ENCODE peak calls at places on chromosomes 12 and 14, in ten cellular contexts. One of them, this sample, is unnamed.

GRCh38 chr12:53338916-53339315 is 2.8 kb upstream of the SP7 start:
- DNase-seq in ovary: no peak
- DNase-seq in IMR-90: no peak
- DNase-seq in GM12865: no peak
- DNase-seq in A549: no peak
- DNase-seq in AG04450: no peak
- DNase-seq in CD8-positive, alpha-beta T cell: no peak
- DNase-seq in heart right ventricle: no peak
- DNase-seq in psoas muscle: peak
- DNase-seq in adrenal gland: no peak
- DNase-seq in this sample: no peak

GRCh38 chr12:69966409-69966808 is 141.4 kb downstream of the MYRFL start:
- DNase-seq in ovary: no peak
- DNase-seq in IMR-90: peak
- DNase-seq in GM12865: no peak
- DNase-seq in A549: peak
- DNase-seq in AG04450: no peak
- DNase-seq in CD8-positive, alpha-beta T cell: no peak
- DNase-seq in heart right ventricle: peak
- DNase-seq in psoas muscle: peak
- DNase-seq in adrenal gland: peak
- DNase-seq in this sample: peak

GRCh38 chr12:2291182-2291832 is 238.5 kb downstream of the CACNA1C start:
- DNase-seq in ovary: no peak
- DNase-seq in IMR-90: no peak
- DNase-seq in GM12865: peak
- DNase-seq in A549: peak
- DNase-seq in AG04450: no peak
- DNase-seq in CD8-positive, alpha-beta T cell: peak
- DNase-seq in heart right ventricle: no peak
- DNase-seq in psoas muscle: no peak
- DNase-seq in adrenal gland: peak
- DNase-seq in this sample: no peak

GRCh38 chr12:65204886-65205525 is 35.6 kb downstream of the LEMD3 start:
- DNase-seq in ovary: no peak
- DNase-seq in IMR-90: no peak
- DNase-seq in GM12865: no peak
- DNase-seq in A549: no peak
- DNase-seq in AG04450: no peak
- DNase-seq in CD8-positive, alpha-beta T cell: no peak
- DNase-seq in heart right ventricle: no peak
- DNase-seq in psoas muscle: no peak
- DNase-seq in adrenal gland: no peak
- DNase-seq in this sample: no peak

GRCh38 chr12:29733060-29733459 is 50.7 kb downstream of the TMTC1 start:
- DNase-seq in ovary: no peak
- DNase-seq in IMR-90: peak
- DNase-seq in GM12865: no peak
- DNase-seq in A549: no peak
- DNase-seq in AG04450: no peak
- DNase-seq in CD8-positive, alpha-beta T cell: no peak
- DNase-seq in heart right ventricle: no peak
- DNase-seq in psoas muscle: no peak
- DNase-seq in adrenal gland: no peak
- DNase-seq in this sample: no peak

GRCh38 chr14:60183724-60184596 is 18.8 kb upstream of the DHRS7 start:
- DNase-seq in ovary: no peak
- DNase-seq in IMR-90: peak
- DNase-seq in GM12865: peak
- DNase-seq in A549: peak
- DNase-seq in AG04450: peak
- DNase-seq in CD8-positive, alpha-beta T cell: no peak
- DNase-seq in heart right ventricle: no peak
- DNase-seq in psoas muscle: no peak
- DNase-seq in adrenal gland: no peak
- DNase-seq in this sample: no peak

GRCh38 chr14:58133739-58134138 is 18.3 kb downstream of the ARMH4 start:
- DNase-seq in ovary: no peak
- DNase-seq in IMR-90: peak
- DNase-seq in GM12865: no peak
- DNase-seq in A549: peak
- DNase-seq in AG04450: peak
- DNase-seq in CD8-positive, alpha-beta T cell: no peak
- DNase-seq in heart right ventricle: no peak
- DNase-seq in psoas muscle: no peak
- DNase-seq in adrenal gland: no peak
- DNase-seq in this sample: no peak

GRCh38 chr12:54658306-54659264 is 10.4 kb upstream of the DCD start:
- DNase-seq in ovary: no peak
- DNase-seq in IMR-90: peak
- DNase-seq in GM12865: peak
- DNase-seq in A549: peak
- DNase-seq in AG04450: no peak
- DNase-seq in CD8-positive, alpha-beta T cell: peak
- DNase-seq in heart right ventricle: no peak
- DNase-seq in psoas muscle: no peak
- DNase-seq in adrenal gland: peak
- DNase-seq in this sample: no peak

GRCh38 chr14:51682411-51682810 is 30.7 kb downstream of the FRMD6 start:
- DNase-seq in ovary: no peak
- DNase-seq in IMR-90: peak
- DNase-seq in GM12865: no peak
- DNase-seq in A549: no peak
- DNase-seq in AG04450: no peak
- DNase-seq in CD8-positive, alpha-beta T cell: no peak
- DNase-seq in heart right ventricle: no peak
- DNase-seq in psoas muscle: no peak
- DNase-seq in adrenal gland: no peak
- DNase-seq in this sample: no peak

GRCh38 chr14:99728981-99729451 is 44.9 kb downstream of the CYP46A1 start:
- DNase-seq in ovary: peak
- DNase-seq in IMR-90: no peak
- DNase-seq in GM12865: no peak
- DNase-seq in A549: no peak
- DNase-seq in AG04450: no peak
- DNase-seq in CD8-positive, alpha-beta T cell: no peak
- DNase-seq in heart right ventricle: no peak
- DNase-seq in psoas muscle: no peak
- DNase-seq in adrenal gland: no peak
- DNase-seq in this sample: no peak

GRCh38 chr14:25009891-25010290 is 40.1 kb downstream of the STXBP6 start:
- DNase-seq in ovary: no peak
- DNase-seq in IMR-90: peak
- DNase-seq in GM12865: no peak
- DNase-seq in A549: peak
- DNase-seq in AG04450: no peak
- DNase-seq in CD8-positive, alpha-beta T cell: no peak
- DNase-seq in heart right ventricle: no peak
- DNase-seq in psoas muscle: no peak
- DNase-seq in adrenal gland: no peak
- DNase-seq in this sample: no peak

GRCh38 chr14:99757331-99758070 is 35.7 kb upstream of the EML1 start:
- DNase-seq in ovary: no peak
- DNase-seq in IMR-90: peak
- DNase-seq in GM12865: no peak
- DNase-seq in A549: peak
- DNase-seq in AG04450: peak
- DNase-seq in CD8-positive, alpha-beta T cell: no peak
- DNase-seq in heart right ventricle: no peak
- DNase-seq in psoas muscle: no peak
- DNase-seq in adrenal gland: peak
- DNase-seq in this sample: peak

GRCh38 chr14:51546603-51547258 is 105.0 kb upstream of the FRMD6 start:
- DNase-seq in ovary: no peak
- DNase-seq in IMR-90: no peak
- DNase-seq in GM12865: no peak
- DNase-seq in A549: no peak
- DNase-seq in AG04450: no peak
- DNase-seq in CD8-positive, alpha-beta T cell: no peak
- DNase-seq in heart right ventricle: no peak
- DNase-seq in psoas muscle: no peak
- DNase-seq in adrenal gland: no peak
- DNase-seq in this sample: no peak

GRCh38 chr14:35607380-35607779 is 73.4 kb downstream of the INSM2 start:
- DNase-seq in ovary: no peak
- DNase-seq in IMR-90: no peak
- DNase-seq in GM12865: no peak
- DNase-seq in A549: no peak
- DNase-seq in AG04450: no peak
- DNase-seq in CD8-positive, alpha-beta T cell: no peak
- DNase-seq in heart right ventricle: no peak
- DNase-seq in psoas muscle: no peak
- DNase-seq in adrenal gland: no peak
- DNase-seq in this sample: no peak

GRCh38 chr12:84730561-84731162 is 181.9 kb downstream of the SLC6A15 start:
- DNase-seq in ovary: no peak
- DNase-seq in IMR-90: no peak
- DNase-seq in GM12865: no peak
- DNase-seq in A549: no peak
- DNase-seq in AG04450: no peak
- DNase-seq in CD8-positive, alpha-beta T cell: no peak
- DNase-seq in heart right ventricle: no peak
- DNase-seq in psoas muscle: no peak
- DNase-seq in adrenal gland: no peak
- DNase-seq in this sample: no peak

GRCh38 chr14:64764641-64765520 is 60.7 kb downstream of the PLEKHG3 start:
- DNase-seq in ovary: peak
- DNase-seq in IMR-90: peak
- DNase-seq in GM12865: peak
- DNase-seq in A549: peak
- DNase-seq in AG04450: peak
- DNase-seq in CD8-positive, alpha-beta T cell: peak
- DNase-seq in heart right ventricle: peak
- DNase-seq in psoas muscle: peak
- DNase-seq in adrenal gland: peak
- DNase-seq in this sample: peak
- H3K4me3 ChIP-seq in ovary: no peak
- H3K4me3 ChIP-seq in IMR-90: no peak
- H3K4me3 ChIP-seq in GM12865: no peak
- H3K4me3 ChIP-seq in A549: peak
- H3K4me3 ChIP-seq in AG04450: peak
- H3K4me3 ChIP-seq in CD8-positive, alpha-beta T cell: no peak
- H3K4me3 ChIP-seq in heart right ventricle: peak
- H3K4me3 ChIP-seq in psoas muscle: peak
- H3K4me3 ChIP-seq in adrenal gland: no peak
- H3K4me3 ChIP-seq in this sample: peak

GRCh38 chr12:50581226-50582184 is 76.7 kb downstream of the DIP2B start:
- DNase-seq in ovary: no peak
- DNase-seq in IMR-90: peak
- DNase-seq in GM12865: no peak
- DNase-seq in A549: no peak
- DNase-seq in AG04450: no peak
- DNase-seq in CD8-positive, alpha-beta T cell: no peak
- DNase-seq in heart right ventricle: no peak
- DNase-seq in psoas muscle: no peak
- DNase-seq in adrenal gland: no peak
- DNase-seq in this sample: no peak

GRCh38 chr12:50579757-50580267 is 75.0 kb downstream of the DIP2B start:
- DNase-seq in ovary: no peak
- DNase-seq in IMR-90: peak
- DNase-seq in GM12865: peak
- DNase-seq in A549: peak
- DNase-seq in AG04450: no peak
- DNase-seq in CD8-positive, alpha-beta T cell: no peak
- DNase-seq in heart right ventricle: no peak
- DNase-seq in psoas muscle: no peak
- DNase-seq in adrenal gland: no peak
- DNase-seq in this sample: no peak

GRCh38 chr12:50574621-50575348 is 70.0 kb downstream of the DIP2B start:
- DNase-seq in ovary: no peak
- DNase-seq in IMR-90: peak
- DNase-seq in GM12865: no peak
- DNase-seq in A549: no peak
- DNase-seq in AG04450: no peak
- DNase-seq in CD8-positive, alpha-beta T cell: no peak
- DNase-seq in heart right ventricle: no peak
- DNase-seq in psoas muscle: no peak
- DNase-seq in adrenal gland: no peak
- DNase-seq in this sample: no peak

GRCh38 chr12:50584135-50584534 is 79.3 kb downstream of the DIP2B start:
- DNase-seq in ovary: no peak
- DNase-seq in IMR-90: no peak
- DNase-seq in GM12865: no peak
- DNase-seq in A549: no peak
- DNase-seq in AG04450: no peak
- DNase-seq in CD8-positive, alpha-beta T cell: no peak
- DNase-seq in heart right ventricle: no peak
- DNase-seq in psoas muscle: no peak
- DNase-seq in adrenal gland: no peak
- DNase-seq in this sample: no peak

GRCh38 chr12:50580436-50580835 is 75.7 kb downstream of the DIP2B start:
- DNase-seq in ovary: no peak
- DNase-seq in IMR-90: no peak
- DNase-seq in GM12865: no peak
- DNase-seq in A549: no peak
- DNase-seq in AG04450: no peak
- DNase-seq in CD8-positive, alpha-beta T cell: no peak
- DNase-seq in heart right ventricle: no peak
- DNase-seq in psoas muscle: no peak
- DNase-seq in adrenal gland: no peak
- DNase-seq in this sample: no peak
- H3K4me3 ChIP-seq in ovary: no peak
- H3K4me3 ChIP-seq in IMR-90: no peak
- H3K4me3 ChIP-seq in GM12865: no peak
- H3K4me3 ChIP-seq in A549: no peak
- H3K4me3 ChIP-seq in AG04450: no peak
- H3K4me3 ChIP-seq in CD8-positive, alpha-beta T cell: no peak
- H3K4me3 ChIP-seq in heart right ventricle: no peak
- H3K4me3 ChIP-seq in psoas muscle: no peak
- H3K4me3 ChIP-seq in adrenal gland: no peak
- H3K4me3 ChIP-seq in this sample: no peak

DNA sequence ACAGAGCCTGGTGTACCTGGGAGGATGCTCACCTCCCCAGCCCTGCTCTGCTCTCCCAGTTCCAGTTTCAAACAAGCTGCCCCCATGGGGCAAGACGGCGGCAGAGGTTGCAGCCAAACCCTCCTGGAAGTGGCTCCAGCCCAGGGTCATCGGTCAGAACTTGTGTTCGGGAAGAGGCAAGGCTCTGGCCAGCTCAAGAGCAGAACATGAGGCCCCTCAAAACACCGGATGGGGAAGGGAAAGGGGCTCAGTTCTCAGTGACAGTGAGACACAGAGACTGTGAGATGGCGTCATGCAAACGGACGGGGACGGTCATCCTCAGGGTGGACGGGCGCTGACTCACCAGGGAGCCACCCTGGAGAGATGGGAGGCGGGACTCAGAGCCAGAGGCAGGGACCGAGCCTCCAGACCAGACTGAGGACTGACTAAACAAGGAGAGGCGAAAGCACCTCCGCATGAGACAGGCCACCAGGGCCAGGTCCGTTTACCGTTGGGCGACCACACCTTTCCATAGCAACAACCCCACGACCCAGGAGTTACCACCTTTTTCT is 63.9 kb upstream of the GALNT9 start:
- DNase-seq in ovary: no peak
- DNase-seq in IMR-90: no peak
- DNase-seq in GM12865: no peak
- DNase-seq in A549: peak
- DNase-seq in AG04450: no peak
- DNase-seq in CD8-positive, alpha-beta T cell: no peak
- DNase-seq in heart right ventricle: no peak
- DNase-seq in psoas muscle: peak
- DNase-seq in adrenal gland: peak
- DNase-seq in this sample: peak
- H3K4me3 ChIP-seq in ovary: no peak
- H3K4me3 ChIP-seq in IMR-90: no peak
- H3K4me3 ChIP-seq in GM12865: no peak
- H3K4me3 ChIP-seq in A549: peak
- H3K4me3 ChIP-seq in AG04450: no peak
- H3K4me3 ChIP-seq in CD8-positive, alpha-beta T cell: no peak
- H3K4me3 ChIP-seq in heart right ventricle: no peak
- H3K4me3 ChIP-seq in psoas muscle: no peak
- H3K4me3 ChIP-seq in adrenal gland: no peak
- H3K4me3 ChIP-seq in this sample: no peak

GRCh38 chr12:125186471-125187147 is 121.4 kb downstream of the AACS start:
- DNase-seq in ovary: no peak
- DNase-seq in IMR-90: no peak
- DNase-seq in GM12865: no peak
- DNase-seq in A549: no peak
- DNase-seq in AG04450: no peak
- DNase-seq in CD8-positive, alpha-beta T cell: no peak
- DNase-seq in heart right ventricle: no peak
- DNase-seq in psoas muscle: no peak
- DNase-seq in adrenal gland: no peak
- DNase-seq in this sample: no peak
- H3K4me3 ChIP-seq in ovary: no peak
- H3K4me3 ChIP-seq in IMR-90: no peak
- H3K4me3 ChIP-seq in GM12865: no peak
- H3K4me3 ChIP-seq in A549: peak
- H3K4me3 ChIP-seq in AG04450: peak
- H3K4me3 ChIP-seq in CD8-positive, alpha-beta T cell: no peak
- H3K4me3 ChIP-seq in heart right ventricle: peak
- H3K4me3 ChIP-seq in psoas muscle: peak
- H3K4me3 ChIP-seq in adrenal gland: no peak
- H3K4me3 ChIP-seq in this sample: peak